ENCODE peak calls at places on chromosomes 7 and 10, in eight cellular contexts. B is IMR-90; V is fibroblast of pulmonary artery; A is cardiac fibroblast; X is AG09309; E is fibroblast of lung; K is CD8-positive, alpha-beta T cell; P is brain microvascular endothelial cell. M is an unnamed sample.

GRCh38 chr10:113052076-113052830 is 102.2 kb downstream of the TCF7L2 start:
- DNase-seq in B (no peak), V (peak; percentile 36), A (no peak), X (no peak), E (no peak), K (no peak), P (no peak), M (no peak)

GRCh38 chr10:124480860-124481259 is 19.2 kb downstream of the LHPP start:
- DNase-seq in B (no peak), V (no peak), A (no peak), X (no peak), E (no peak), K (no peak), P (no peak), M (no peak)

GRCh38 chr7:77531038-77531437 is 6.1 kb upstream of the PTPN12 start:
- DNase-seq in B (no peak), V (no peak), A (no peak), X (no peak), E (no peak), K (no peak), P (no peak), M (no peak)

GRCh38 chr7:88842217-88842616 is 46.7 kb upstream of the TEX47 start:
- DNase-seq in B (no peak), V (no peak), A (no peak), X (no peak), E (no peak), K (no peak), P (no peak), M (no peak)

GRCh38 chr7:17256375-17256774 is 42.1 kb upstream of the AHR start:
- DNase-seq in B (no peak), V (no peak), A (no peak), X (no peak), E (no peak), K (no peak), P (no peak), M (no peak)

GRCh38 chr7:141362580-141363435 is 188.4 kb upstream of the AGK start:
- DNase-seq in B (peak; percentile 29), V (peak; percentile 71), A (peak; percentile 80), X (peak; percentile 21), E (peak; percentile 91), K (no peak), P (peak; percentile 75), M (peak; percentile 55)

GRCh38 chr10:123488436-123488835 is 177.7 kb upstream of the GPR26 start:
- DNase-seq in B (no peak), V (no peak), A (no peak), X (no peak), E (no peak), K (no peak), P (no peak), M (no peak)

GRCh38 chr7:137717811-137718271 is 128.9 kb downstream of the DGKI start:
- DNase-seq in B (peak; percentile 63), V (peak; percentile 90), A (peak; percentile 77), X (no peak), E (peak; percentile 89), K (no peak), P (peak; percentile 50), M (peak; percentile 87)

GRCh38 chr7:92797284-92797683 is 39.1 kb downstream of the CDK6 start:
- DNase-seq in B (peak; percentile 41), V (no peak), A (no peak), X (no peak), E (peak; percentile 83), K (no peak), P (no peak), M (no peak)

GRCh38 chr10:131158695-131159094 is 152.8 kb downstream of the TCERG1L start:
- DNase-seq in B (no peak), V (no peak), A (no peak), X (no peak), E (no peak), K (no peak), P (no peak), M (no peak)

DNA sequence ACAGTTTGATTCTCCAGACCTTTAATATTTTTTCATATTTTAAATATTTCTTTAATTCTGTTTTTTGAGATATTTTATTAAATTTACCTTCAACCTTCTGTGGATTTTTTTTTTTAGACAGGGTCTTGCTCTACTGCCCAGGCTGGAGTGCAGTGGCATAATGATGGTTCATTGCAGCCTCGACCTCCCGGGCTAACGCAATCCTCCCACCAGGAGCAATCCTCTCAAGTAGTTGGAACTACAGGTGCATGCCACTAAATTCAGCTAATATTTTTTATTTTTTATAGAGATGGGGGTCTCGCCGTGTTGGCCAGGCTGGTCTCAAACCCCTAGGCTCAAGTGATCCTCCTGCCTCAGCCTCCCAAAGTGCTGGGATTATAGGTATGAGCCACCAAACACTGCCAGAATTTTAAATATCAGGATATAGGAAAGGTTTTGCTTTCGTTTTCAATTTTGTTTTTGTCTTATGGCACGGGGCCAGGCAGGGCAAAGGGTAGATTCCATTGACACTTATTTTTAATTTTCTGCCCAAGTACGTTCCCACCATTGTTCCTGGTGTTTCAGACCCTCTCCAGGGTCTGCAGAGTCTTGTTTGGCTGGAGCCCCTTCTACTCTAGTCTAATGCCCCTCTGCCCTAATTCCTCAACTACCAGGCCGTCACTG is 1.2 kb downstream of the TACC2 start:
- DNase-seq in B (no peak), V (no peak), A (no peak), X (no peak), E (no peak), K (no peak), P (no peak), M (no peak)
- H3K4me3 ChIP-seq in B (no peak overlapping the region), V (no peak overlapping the region), A (no peak overlapping the region), X (no peak overlapping the region), E (no peak overlapping the region), K (no peak overlapping the region), P (no peak overlapping the region), M (no peak overlapping the region)

GRCh38 chr10:101840741-101841453 is 2.7 kb downstream of the KCNIP2 start:
- DNase-seq in B (peak; percentile 80), V (peak; percentile 87), A (peak; percentile 88), X (no peak), E (peak; percentile 78), K (peak; percentile 64), P (peak; percentile 77), M (peak; percentile 45)
- H3K4me3 ChIP-seq in B (peak overlapping the region; percentile 11), V (peak overlapping the region; percentile 36), A (peak overlapping the region; percentile 43), X (peak overlapping the region; percentile 45), E (peak overlapping the region; percentile 46), K (peak overlapping the region; percentile 48), P (peak overlapping the region; percentile 48), M (peak overlapping the region; percentile 39)

GRCh38 chr10:90939648-90940047 is 18.8 kb upstream of the ANKRD1 start:
- DNase-seq in B (no peak), V (no peak), A (no peak), X (no peak), E (no peak), K (no peak), P (no peak), M (no peak)

GRCh38 chr10:90939125-90939524 is 18.2 kb upstream of the ANKRD1 start:
- DNase-seq in B (no peak), V (peak; percentile 34), A (peak; percentile 31), X (no peak), E (no peak), K (no peak), P (no peak), M (no peak)

GRCh38 chr10:90935581-90936292 is 14.8 kb upstream of the ANKRD1 start:
- DNase-seq in B (peak; percentile 19), V (peak; percentile 29), A (no peak), X (no peak), E (peak; percentile 45), K (no peak), P (no peak), M (no peak)

DNA sequence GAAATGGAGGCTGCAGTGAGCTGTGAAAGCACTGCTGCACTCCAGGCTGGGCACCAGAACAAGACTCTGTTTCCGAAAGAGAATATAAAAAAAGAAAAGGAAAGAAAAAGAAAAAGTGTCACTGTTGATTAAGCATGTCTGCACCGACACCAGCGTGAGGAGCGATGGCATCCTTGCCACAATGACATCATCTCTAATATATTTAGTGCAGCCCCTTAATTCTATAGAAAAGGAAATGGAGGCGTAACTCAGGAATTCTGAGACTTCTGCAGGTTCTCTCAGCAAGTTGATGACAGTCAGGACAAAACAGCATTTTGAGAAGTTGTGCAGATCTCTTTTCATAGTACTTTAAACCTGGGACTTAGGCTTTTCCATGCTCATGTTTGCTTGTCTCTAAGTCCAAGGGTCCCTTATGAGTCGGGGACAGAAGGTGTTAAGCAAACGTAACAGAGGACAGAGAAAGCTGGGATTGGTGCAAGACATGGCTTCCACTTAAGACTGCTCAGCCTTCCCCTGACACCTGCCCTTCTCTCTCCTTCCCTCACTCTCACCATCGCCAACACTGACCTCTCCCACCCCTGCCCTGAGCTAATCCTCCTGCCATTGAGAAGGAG is 16.9 kb upstream of the ANKRD1 start:
- DNase-seq in B (no peak), V (no peak), A (no peak), X (no peak), E (no peak), K (no peak), P (no peak), M (no peak)
- H3K4me3 ChIP-seq in B (no peak overlapping the region), V (no peak overlapping the region), A (no peak overlapping the region), X (no peak overlapping the region), E (no peak overlapping the region), K (no peak overlapping the region), P (no peak overlapping the region), M (no peak overlapping the region)

GRCh38 chr7:121484089-121484763 is 88.1 kb upstream of the FAM3C start:
- DNase-seq in B (no peak), V (no peak), A (no peak), X (no peak), E (no peak), K (no peak), P (no peak), M (no peak)

GRCh38 chr7:121480566-121481335 is 84.6 kb upstream of the FAM3C start:
- DNase-seq in B (no peak), V (no peak), A (peak; percentile 14), X (no peak), E (peak; percentile 21), K (no peak), P (no peak), M (no peak)

GRCh38 chr7:121475806-121476205 is 79.7 kb upstream of the FAM3C start:
- DNase-seq in B (no peak), V (peak; percentile 86), A (peak; percentile 94), X (no peak), E (peak; percentile 15), K (no peak), P (no peak), M (no peak)

GRCh38 chr7:121480058-121480457 is 84.0 kb upstream of the FAM3C start:
- DNase-seq in B (no peak), V (no peak), A (no peak), X (no peak), E (no peak), K (no peak), P (no peak), M (no peak)

GRCh38 chr7:121479466-121479865 is 83.4 kb upstream of the FAM3C start:
- DNase-seq in B (no peak), V (no peak), A (peak; percentile 21), X (peak; percentile 4), E (no peak), K (no peak), P (no peak), M (no peak)
- H3K4me3 ChIP-seq in B (no peak overlapping the region), V (no peak overlapping the region), A (no peak overlapping the region), X (no peak overlapping the region), E (no peak overlapping the region), K (no peak overlapping the region), P (no peak overlapping the region), M (no peak overlapping the region)

DNA sequence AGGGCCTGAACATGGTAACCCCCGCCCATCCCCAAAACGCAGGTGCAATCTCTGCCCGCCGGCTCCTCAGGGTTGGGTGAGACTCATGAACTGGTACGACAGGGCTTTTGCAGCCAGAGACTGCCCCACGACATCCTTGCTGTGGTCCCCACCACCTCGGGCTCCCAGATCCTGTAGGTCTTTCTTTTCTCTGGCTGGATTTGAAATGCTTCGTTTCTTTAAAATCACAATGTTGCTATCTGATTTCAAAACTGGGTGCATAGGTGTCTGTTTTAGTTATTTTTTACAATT is 21.9 kb downstream of the WDR86 start:
- DNase-seq in B (no peak), V (no peak), A (no peak), X (no peak), E (no peak), K (no peak), P (no peak), M (no peak)
- H3K4me3 ChIP-seq in B (no peak overlapping the region), V (no peak overlapping the region), A (no peak overlapping the region), X (no peak overlapping the region), E (no peak overlapping the region), K (no peak overlapping the region), P (no peak overlapping the region), M (no peak overlapping the region)

M was measured in skeletal muscle cell.